ENCODE peak calls at places on chromosomes 2 and 18, in ten cellular contexts. X is adipocyte, S is heart left ventricle, R is transverse colon, Z is vagina, W is WERI-Rb-1, T is hepatocyte, M is heart right ventricle, Y is lower lobe of right lung, O is neuronal stem cell. P is an unnamed sample.
A peak's percentile ranks its signal among the peaks of the same experiment; 100 is the strongest.

GRCh38 chr2:8496079-8496478 is 185.8 kb upstream of the ID2 start:
- DNase-seq in X (no peak), S (peak; percentile 48), R (no peak), Z (no peak), W (no peak), T (no peak), M (peak; percentile 44), Y (no peak), O (no peak), P (no peak)

GRCh38 chr2:25618676-25619075 is 54.7 kb downstream of the DTNB start:
- DNase-seq in X (peak; percentile 68), S (no peak), R (no peak), Z (no peak), W (no peak), T (peak; percentile 40), M (no peak), Y (no peak), O (no peak), P (no peak)

GRCh38 chr18:60693426-60693825 is 320.9 kb upstream of the MC4R start:
- DNase-seq in X (no peak), S (no peak), R (no peak), Z (no peak), W (no peak), T (no peak), M (no peak), Y (no peak), O (no peak), P (no peak)

GRCh38 chr2:196123679-196124373 is 47.6 kb downstream of the STK17B start:
- DNase-seq in X (peak; percentile 47), S (no peak), R (no peak), Z (no peak), W (no peak), T (peak; percentile 41), M (no peak), Y (no peak), O (no peak), P (no peak)

GRCh38 chr2:182608181-182608845 is 107.7 kb upstream of the DNAJC10 start:
- DNase-seq in X (no peak), S (no peak), R (no peak), Z (no peak), W (no peak), T (no peak), M (no peak), Y (no peak), O (no peak), P (no peak)

GRCh38 chr2:206939340-206939739 is at the start of gene CPO:
- DNase-seq in X (no peak), S (no peak), R (no peak), Z (no peak), W (no peak), T (no peak), M (no peak), Y (no peak), O (no peak), P (no peak)

GRCh38 chr2:69164379-69164778 is 151.4 kb downstream of the ANTXR1 start:
- DNase-seq in X (peak; percentile 78), S (no peak), R (no peak), Z (no peak), W (peak; percentile 85), T (peak; percentile 42), M (no peak), Y (no peak), O (no peak), P (no peak)

GRCh38 chr2:189163889-189164288 is 15.7 kb downstream of the COL5A2 start:
- DNase-seq in X (peak; percentile 81), S (no peak), R (no peak), Z (no peak), W (no peak), T (no peak), M (no peak), Y (no peak), O (no peak), P (no peak)

GRCh38 chr2:118801154-118801553 is 46.3 kb downstream of the EN1 start:
- DNase-seq in X (no peak), S (no peak), R (no peak), Z (no peak), W (no peak), T (no peak), M (no peak), Y (no peak), O (no peak), P (no peak)

GRCh38 chr18:34947711-34948125 is 93.5 kb upstream of the MAPRE2 start:
- DNase-seq in X (peak; percentile 61), S (no peak), R (no peak), Z (no peak), W (no peak), T (no peak), M (no peak), Y (no peak), O (no peak), P (no peak)

GRCh38 chr2:231068525-231069222 is 12.0 kb downstream of the PSMD1 start:
- DNase-seq in X (peak; percentile 4), S (no peak), R (no peak), Z (no peak), W (no peak), T (peak; percentile 60), M (no peak), Y (no peak), O (no peak), P (no peak)

GRCh38 chr2:128967666-128968065 is 649.0 kb upstream of the HS6ST1 start:
- DNase-seq in X (no peak), S (no peak), R (no peak), Z (no peak), W (no peak), T (no peak), M (no peak), Y (no peak), O (no peak), P (no peak)

GRCh38 chr2:167783266-167784070 is 463.9 kb downstream of the STK39 start:
- DNase-seq in X (no peak), S (no peak), R (no peak), Z (no peak), W (peak; percentile 73), T (peak; percentile 8), M (no peak), Y (no peak), O (no peak), P (no peak)

GRCh38 chr2:112262876-112263275 is 8.0 kb upstream of the ZC3H8 start:
- DNase-seq in X (no peak), S (no peak), R (no peak), Z (no peak), W (no peak), T (no peak), M (no peak), Y (no peak), O (no peak), P (no peak)

GRCh38 chr2:153047220-153047619 is 328.8 kb downstream of the ARL6IP6 start:
- DNase-seq in X (no peak), S (no peak), R (no peak), Z (no peak), W (no peak), T (no peak), M (no peak), Y (no peak), O (no peak), P (no peak)

DNA sequence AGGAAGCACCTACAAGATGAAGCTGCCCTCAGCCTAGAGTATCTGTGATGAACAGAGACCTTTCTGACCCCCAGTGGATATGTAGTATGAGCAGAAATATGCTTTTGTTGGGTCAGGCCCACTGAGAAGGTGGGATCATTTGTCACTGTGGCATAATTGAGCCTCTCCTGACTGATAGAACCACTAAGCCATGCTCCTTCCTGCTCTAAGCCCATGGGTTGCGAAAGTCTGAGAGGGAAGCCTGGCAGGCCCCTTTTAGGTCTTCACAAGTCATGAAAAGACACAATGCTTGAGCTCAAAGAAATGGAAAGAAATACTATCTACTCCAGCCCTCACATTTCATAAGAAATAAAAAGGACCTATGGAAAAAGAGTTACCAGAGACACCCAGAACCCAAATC is 127.7 kb downstream of the TNS1 start:
- DNase-seq in X (peak; percentile 64), S (no peak), R (no peak), Z (no peak), W (no peak), T (no peak), M (no peak), Y (no peak), O (no peak), P (no peak)
- H3K36me3 ChIP-seq in X (peaks cover 95% of the 10 kb centered on the region), S (peaks cover 96% of the 10 kb centered on the region), R (no peaks in the 10 kb centered on the region), Z (peaks cover 68% of the 10 kb centered on the region), W (no peaks in the 10 kb centered on the region), T (no peaks in the 10 kb centered on the region), M (peaks cover 12% of the 10 kb centered on the region), Y (peaks cover 98% of the 10 kb centered on the region), O (no peaks in the 10 kb centered on the region), P (no peaks in the 10 kb centered on the region)

DNA sequence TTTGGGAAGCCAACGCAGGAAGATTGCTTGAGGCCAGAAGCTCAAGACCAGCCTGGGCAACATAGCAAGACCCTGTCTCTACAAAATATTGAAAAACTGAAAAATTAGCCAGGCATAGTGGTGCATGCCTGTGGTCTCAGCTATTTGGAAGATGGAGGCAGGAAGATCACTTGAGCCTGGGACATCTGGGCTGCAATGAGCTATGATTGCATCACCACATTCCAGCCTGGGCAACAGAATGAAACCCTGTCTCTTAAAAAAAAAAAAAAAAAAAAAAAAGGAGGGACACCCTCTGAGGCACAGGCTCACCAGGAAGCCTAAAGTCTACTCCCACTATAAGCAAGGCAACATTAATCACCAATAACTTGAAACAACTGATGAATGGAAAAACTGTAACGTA is 151.1 kb downstream of the CCDC148 start:
- DNase-seq in X (peak; percentile 41), S (no peak), R (no peak), Z (no peak), W (no peak), T (no peak), M (no peak), Y (no peak), O (no peak), P (no peak)
- H3K4me3 ChIP-seq in X (no peak overlapping the region), S (no peak overlapping the region), R (no peak overlapping the region), Z (no peak overlapping the region), W (no peak overlapping the region), T (no peak overlapping the region), M (no peak overlapping the region), Y (no peak overlapping the region), O (no peak overlapping the region), P (no peak overlapping the region)

DNA sequence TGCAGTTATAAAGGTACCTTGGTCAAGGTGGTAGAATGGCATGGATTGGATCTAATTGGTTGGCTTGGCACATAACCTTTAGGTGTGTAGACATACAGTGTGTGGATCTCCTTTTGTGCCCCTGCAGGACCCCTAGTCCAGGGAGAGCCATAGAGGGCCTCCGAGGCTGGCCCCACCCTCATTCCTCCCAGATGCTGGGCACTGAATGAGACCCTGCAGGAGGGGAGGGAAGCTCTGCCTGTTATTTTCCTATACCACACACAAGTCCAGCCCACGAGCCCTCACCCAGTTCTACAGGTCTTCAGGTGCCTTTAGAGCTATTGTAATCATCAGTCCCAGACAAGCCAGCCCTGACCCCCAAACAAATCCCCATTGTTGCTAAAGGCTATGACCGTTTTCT is 58.9 kb downstream of the KCNF1 start:
- DNase-seq in X (no peak), S (no peak), R (no peak), Z (no peak), W (no peak), T (no peak), M (no peak), Y (no peak), O (no peak), P (no peak)
- H3K27me3 ChIP-seq in X (peaks cover 23% of the 10 kb centered on the region), S (no peaks in the 10 kb centered on the region), R (peaks cover 4% of the 10 kb centered on the region), Z (no peaks in the 10 kb centered on the region), W (no peaks in the 10 kb centered on the region), T (no peaks in the 10 kb centered on the region), M (no peaks in the 10 kb centered on the region), Y (peaks cover 4% of the 10 kb centered on the region), O (no peaks in the 10 kb centered on the region), P (no peaks in the 10 kb centered on the region)

DNA sequence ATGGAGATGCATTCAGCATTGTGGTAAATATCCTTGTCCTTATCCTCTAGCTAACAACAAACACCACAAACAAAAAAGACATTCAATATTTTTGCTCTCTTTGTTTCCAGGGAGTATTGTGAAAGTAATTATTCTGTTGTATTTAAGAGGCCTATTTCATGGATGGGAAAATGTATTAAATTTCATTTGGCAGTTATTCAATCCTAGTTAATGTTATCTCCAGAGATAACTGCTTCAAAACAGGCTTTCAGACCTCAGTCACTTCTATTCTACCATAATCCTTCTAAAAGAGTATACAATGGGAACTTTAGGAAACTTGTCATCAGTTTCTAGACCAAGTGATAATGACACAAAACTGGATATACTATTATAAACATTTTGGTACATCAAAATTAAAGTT is 280.5 kb upstream of the CCDC68 start:
- DNase-seq in X (no peak), S (no peak), R (no peak), Z (no peak), W (no peak), T (no peak), M (no peak), Y (no peak), O (no peak), P (no peak)
- H3K36me3 ChIP-seq in X (peaks cover 10% of the 10 kb centered on the region), S (peaks cover 29% of the 10 kb centered on the region), R (no peaks in the 10 kb centered on the region), Z (no peaks in the 10 kb centered on the region), W (no peaks in the 10 kb centered on the region), T (no peaks in the 10 kb centered on the region), M (peaks cover 3% of the 10 kb centered on the region), Y (no peaks in the 10 kb centered on the region), O (peaks cover 37% of the 10 kb centered on the region), P (no peaks in the 10 kb centered on the region)

P was measured in H7.